ENCODE peak calls at places on chromosomes 16 and 17, in six cellular contexts. D, Z, S, P, I and W are unnamed samples.
A peak's percentile ranks its signal among the peaks of the same experiment; 100 is the strongest.

GRCh38 chr16:13441675-13442074 is 478.3 kb upstream of the ERCC4 start:
- DNase-seq in D (no peak), Z (no peak), S (no peak), P (no peak), I (no peak), W (no peak)

GRCh38 chr16:24036614-24037013 is 200.8 kb downstream of the PRKCB start:
- DNase-seq in D (peak; percentile 48), Z (no peak), S (peak; percentile 19), P (no peak), I (peak; percentile 57), W (peak; percentile 44)

GRCh38 chr16:85754403-85754802 is 3.5 kb upstream of the C16orf74 start:
- DNase-seq in D (no peak), Z (no peak), S (no peak), P (no peak), I (no peak), W (no peak)

GRCh38 chr16:69187891-69188451 is 1.0 kb downstream of the SNTB2 start:
- DNase-seq in D (peak; percentile 34), Z (no peak), S (peak; percentile 48), P (peak; percentile 44), I (peak; percentile 43), W (no peak)

GRCh38 chr17:51164911-51165679 is 1.1 kb upstream of the NME2 start:
- DNase-seq in D (peak; percentile 28), Z (no peak), S (no peak), P (no peak), I (no peak), W (no peak)

GRCh38 chr17:8503368-8503767 is 67.7 kb downstream of the NDEL1 start:
- DNase-seq in D (no peak), Z (no peak), S (no peak), P (peak; percentile 37), I (peak; percentile 12), W (no peak)

GRCh38 chr16:24810951-24811843 is 34.6 kb upstream of the SLC5A11 start:
- DNase-seq in D (no peak), Z (no peak), S (no peak), P (no peak), I (no peak), W (no peak)

GRCh38 chr16:68752602-68753001 is 15.5 kb downstream of the CDH1 start:
- DNase-seq in D (peak; percentile 66), Z (no peak), S (no peak), P (no peak), I (no peak), W (no peak)

GRCh38 chr16:14301150-14302030 is 230.3 kb downstream of the MRTFB start:
- DNase-seq in D (peak; percentile 79), Z (no peak), S (no peak), P (no peak), I (peak; percentile 24), W (no peak)

GRCh38 chr17:27980035-27980434 is 62.4 kb upstream of the NLK start:
- DNase-seq in D (peak; percentile 72), Z (no peak), S (no peak), P (no peak), I (peak; percentile 79), W (peak; percentile 69)

GRCh38 chr17:71287246-71287828 is 833.5 kb upstream of the SOX9 start:
- DNase-seq in D (no peak), Z (no peak), S (no peak), P (no peak), I (no peak), W (no peak)

GRCh38 chr17:73952498-73953205 is 250.8 kb upstream of the RPL38 start:
- DNase-seq in D (peak; percentile 46), Z (no peak), S (no peak), P (peak; percentile 40), I (no peak), W (peak; percentile 11)

GRCh38 chr16:29710227-29711219 is 31.5 kb downstream of the QPRT start:
- DNase-seq in D (peak; percentile 66), Z (no peak), S (no peak), P (no peak), I (peak; percentile 82), W (peak; percentile 79)

GRCh38 chr16:69709456-69710084 is 16.8 kb downstream of the NQO1 start:
- DNase-seq in D (peak; percentile 73), Z (no peak), S (peak; percentile 27), P (no peak), I (peak; percentile 84), W (peak; percentile 83)

GRCh38 chr16:61730997-61731396 is 305.2 kb downstream of the CDH8 start:
- DNase-seq in D (no peak), Z (no peak), S (no peak), P (no peak), I (no peak), W (no peak)

GRCh38 chr17:38572665-38573365 is 32.9 kb downstream of the SRCIN1 start:
- DNase-seq in D (peak; percentile 23), Z (no peak), S (no peak), P (no peak), I (no peak), W (no peak)

GRCh38 chr16:87254734-87255133 is 62.5 kb downstream of the C16orf95 start:
- DNase-seq in D (no peak), Z (no peak), S (no peak), P (no peak), I (no peak), W (no peak)

GRCh38 chr17:34146440-34147043 is 108.5 kb upstream of the CCL2 start:
- DNase-seq in D (peak; percentile 61), Z (no peak), S (peak; percentile 32), P (peak; percentile 48), I (no peak), W (peak; percentile 2)

GRCh38 chr17:42522263-42522790 is 13.7 kb upstream of the NAGLU start:
- DNase-seq in D (no peak), Z (no peak), S (no peak), P (peak; percentile 16), I (no peak), W (no peak)

GRCh38 chr16:22313141-22313781 is 16.1 kb downstream of the POLR3E start:
- DNase-seq in D (no peak), Z (no peak), S (no peak), P (no peak), I (no peak), W (no peak)

GRCh38 chr16:28623172-28623711 is 13.4 kb upstream of the SULT1A1 start:
- DNase-seq in D (peak; percentile 32), Z (no peak), S (no peak), P (peak; percentile 37), I (peak; percentile 11), W (no peak)

GRCh38 chr17:57577751-57578607 is 167.1 kb downstream of the CCDC182 start:
- DNase-seq in D (no peak), Z (no peak), S (peak; percentile 29), P (peak; percentile 35), I (peak; percentile 74), W (peak; percentile 71)

GRCh38 chr17:72432143-72432604 is 311.4 kb downstream of the SOX9 start:
- DNase-seq in D (no peak), Z (no peak), S (no peak), P (no peak), I (no peak), W (no peak)

GRCh38 chr17:21452377-21453143 is 76.4 kb downstream of the KCNJ12 start:
- DNase-seq in D (peak; percentile 62), Z (no peak), S (peak; percentile 13), P (peak; percentile 49), I (peak; percentile 79), W (peak; percentile 84)

GRCh38 chr17:78965369-78965982 is 14.2 kb downstream of the LGALS3BP start:
- DNase-seq in D (no peak), Z (no peak), S (no peak), P (no peak), I (no peak), W (no peak)

GRCh38 chr17:82602487-82602886 is 45.8 kb downstream of the WDR45B start:
- DNase-seq in D (no peak), Z (no peak), S (no peak), P (no peak), I (no peak), W (no peak)

GRCh38 chr17:82602986-82603385 is 45.3 kb downstream of the WDR45B start:
- DNase-seq in D (no peak), Z (no peak), S (no peak), P (no peak), I (no peak), W (no peak)

GRCh38 chr17:82600731-82601446 is 47.4 kb downstream of the WDR45B start:
- DNase-seq in D (no peak), Z (no peak), S (no peak), P (no peak), I (no peak), W (no peak)

GRCh38 chr17:82599674-82600661 is 48.3 kb downstream of the WDR45B start:
- DNase-seq in D (no peak), Z (no peak), S (no peak), P (no peak), I (no peak), W (no peak)

GRCh38 chr17:82601447-82602000 is 46.7 kb downstream of the WDR45B start:
- DNase-seq in D (no peak), Z (no peak), S (no peak), P (no peak), I (no peak), W (no peak)
- H3K4me3 ChIP-seq in D (no peak overlapping the region), Z (no peak overlapping the region), S (no peak overlapping the region), P (no peak overlapping the region), I (no peak overlapping the region), W (no peak overlapping the region)

GRCh38 chr16:67246081-67246944 is 968 bp downstream of the FHOD1 start:
- DNase-seq in D (peak; percentile 79), Z (no peak), S (peak; percentile 89), P (peak; percentile 80), I (peak; percentile 77), W (peak; percentile 90)
- TF ChIP-seq CTCF in D (peak; percentile 50), Z (peak; percentile 19), S (peak; percentile 42), P (peak; percentile 47), I (peak; percentile 41), W (peak; percentile 13)

GRCh38 chr17:11240841-11241610 is at the start of gene SHISA6:
- DNase-seq in D (no peak), Z (no peak), S (peak; percentile 7), P (no peak), I (no peak), W (no peak)

GRCh38 chr17:11241611-11242226 is 706 bp downstream of the SHISA6 start:
- DNase-seq in D (no peak), Z (no peak), S (peak; percentile 54), P (no peak), I (no peak), W (no peak)

GRCh38 chr17:11239379-11239970 is 1.5 kb upstream of the SHISA6 start:
- DNase-seq in D (no peak), Z (no peak), S (no peak), P (no peak), I (no peak), W (no peak)

GRCh38 chr17:11238710-11239109 is 2.3 kb upstream of the SHISA6 start:
- DNase-seq in D (no peak), Z (no peak), S (peak; percentile 12), P (no peak), I (no peak), W (no peak)

GRCh38 chr17:11240041-11240801 is 792 bp upstream of the SHISA6 start:
- DNase-seq in D (no peak), Z (no peak), S (peak; percentile 53), P (no peak), I (no peak), W (no peak)
- H3K4me3 ChIP-seq in D (no peak overlapping the region), Z (no peak overlapping the region), S (peak overlapping the region; percentile 65), P (peak overlapping the region; percentile 63), I (no peak overlapping the region), W (no peak overlapping the region)

GRCh38 chr16:88906020-88906419 is 39.6 kb upstream of the PABPN1L start:
- DNase-seq in D (no peak), Z (no peak), S (no peak), P (no peak), I (no peak), W (no peak)
- TF ChIP-seq CTCF in D (no peak), Z (no peak), S (no peak), P (no peak), I (no peak), W (no peak)

GRCh38 chr17:40566027-40566426 is 755 bp upstream of the CCR7 start:
- DNase-seq in D (no peak), Z (no peak), S (no peak), P (no peak), I (no peak), W (no peak)
- H3K4me3 ChIP-seq in D (no peak overlapping the region), Z (no peak overlapping the region), S (no peak overlapping the region), P (no peak overlapping the region), I (no peak overlapping the region), W (no peak overlapping the region)